ENCODE peak calls at places on chromosomes 5 and 9, in four cellular contexts. N is IMR-90, J is K562, D is H1. G is an unnamed sample.
A peak's percentile ranks its signal among the peaks of the same experiment; 100 is the strongest.

GRCh38 chr9:27108981-27109541 is at the start of gene TEK:
- DNase-seq in J (no peak), N (peak; percentile 44), D (peak; percentile 27), G (no peak)

GRCh38 chr5:90144625-90145327 is 264.8 kb downstream of the CETN3 start:
- DNase-seq in D (no peak), J (no peak), N (no peak), G (no peak)

GRCh38 chr9:2157277-2158105 is 142.3 kb downstream of the SMARCA2 start:
- DNase-seq in N (peak; percentile 69), J (no peak), D (no peak), G (no peak)

GRCh38 chr9:134488251-134488900 is 153.2 kb upstream of the COL5A1 start:
- DNase-seq in J (no peak), N (no peak), D (no peak), G (no peak)

GRCh38 chr9:26292943-26293342 is 599.7 kb downstream of the CAAP1 start:
- DNase-seq in J (no peak), D (no peak), N (peak; percentile 52), G (no peak)

GRCh38 chr9:129889936-129890717 is 54.9 kb downstream of the USP20 start:
- DNase-seq in J (no peak), D (peak; percentile 53), N (no peak), G (peak; percentile 31)

GRCh38 chr5:73596705-73597328 is 29.2 kb upstream of the ARHGEF28 start:
- DNase-seq in J (peak; percentile 26), D (no peak), N (peak; percentile 20), G (no peak)

GRCh38 chr9:108363321-108363720 is 492.5 kb downstream of the ACTL7B start:
- DNase-seq in D (no peak), J (no peak), N (no peak), G (no peak)

GRCh38 chr9:71755869-71756268 is 12.4 kb downstream of the CEMIP2 start:
- DNase-seq in D (no peak), N (no peak), J (no peak), G (no peak)

GRCh38 chr9:19481471-19481870 is 72.7 kb downstream of the ACER2 start:
- DNase-seq in N (no peak), D (no peak), J (no peak), G (no peak)

GRCh38 chr5:95609711-95610110 is 10.2 kb upstream of the GPR150 start:
- DNase-seq in J (no peak), D (no peak), N (peak; percentile 27), G (no peak)

GRCh38 chr9:121822093-121823085 is 171.0 kb downstream of the DAB2IP start:
- DNase-seq in N (no peak), J (no peak), D (no peak), G (no peak)

GRCh38 chr9:212265-212664 is 2.4 kb upstream of the DOCK8 start:
- DNase-seq in N (no peak), D (no peak), J (no peak), G (no peak)

GRCh38 chr9:86801246-86801645 is 146.1 kb downstream of the GAS1 start:
- DNase-seq in D (no peak), J (no peak), N (peak; percentile 15), G (no peak)

GRCh38 chr9:123267481-123268239 is 726 bp downstream of the STRBP start:
- DNase-seq in N (no peak), J (peak; percentile 35), D (no peak), G (no peak)

GRCh38 chr5:61790007-61790406 is 457.9 kb downstream of the ZSWIM6 start:
- DNase-seq in N (no peak), J (no peak), D (no peak), G (no peak)

GRCh38 chr9:91465420-91465819 is 41.8 kb upstream of the NFIL3 start:
- DNase-seq in N (peak; percentile 67), D (no peak), J (no peak), G (no peak)

GRCh38 chr9:35673132-35673997 is at the start of gene CA9:
- DNase-seq in J (no peak), D (no peak), N (no peak), G (no peak)

GRCh38 chr5:68200288-68200687 is 15.3 kb upstream of the PIK3R1 start:
- DNase-seq in J (no peak), D (no peak), N (no peak), G (no peak)

GRCh38 chr5:151619812-151620462 is 28.8 kb upstream of the FAT2 start:
- DNase-seq in N (no peak), D (peak; percentile 69), J (no peak), G (no peak)

GRCh38 chr9:137297966-137298365 is 4.1 kb downstream of the NRARP start:
- DNase-seq in N (no peak), J (no peak), D (no peak), G (no peak)

GRCh38 chr9:114852050-114852594 is 46.3 kb upstream of the TNFSF15 start:
- DNase-seq in N (peak; percentile 64), D (no peak), J (no peak), G (no peak)

GRCh38 chr5:128197911-128198522 is 114.5 kb downstream of the SLC12A2 start:
- DNase-seq in J (peak; percentile 20), N (no peak), D (no peak), G (no peak)

GRCh38 chr5:149455889-149456409 is 76.9 kb upstream of the IL17B start:
- DNase-seq in J (peak; percentile 62), N (peak; percentile 86), D (no peak), G (no peak)

GRCh38 chr5:76799588-76799987 is 19.2 kb upstream of the F2RL1 start:
- DNase-seq in J (no peak), N (no peak), D (no peak), G (no peak)
- TF ChIP-seq CHD1 in J (no peak), N (no peak), D (no peak), G (no peak)

GRCh38 chr5:163473613-163474243 is 13.3 kb downstream of the HMMR start:
- DNase-seq in N (no peak), J (no peak), D (no peak), G (no peak)
- TF ChIP-seq CEBPB in N (no peak), J (no peak), D (no peak), G (no peak)

DNA sequence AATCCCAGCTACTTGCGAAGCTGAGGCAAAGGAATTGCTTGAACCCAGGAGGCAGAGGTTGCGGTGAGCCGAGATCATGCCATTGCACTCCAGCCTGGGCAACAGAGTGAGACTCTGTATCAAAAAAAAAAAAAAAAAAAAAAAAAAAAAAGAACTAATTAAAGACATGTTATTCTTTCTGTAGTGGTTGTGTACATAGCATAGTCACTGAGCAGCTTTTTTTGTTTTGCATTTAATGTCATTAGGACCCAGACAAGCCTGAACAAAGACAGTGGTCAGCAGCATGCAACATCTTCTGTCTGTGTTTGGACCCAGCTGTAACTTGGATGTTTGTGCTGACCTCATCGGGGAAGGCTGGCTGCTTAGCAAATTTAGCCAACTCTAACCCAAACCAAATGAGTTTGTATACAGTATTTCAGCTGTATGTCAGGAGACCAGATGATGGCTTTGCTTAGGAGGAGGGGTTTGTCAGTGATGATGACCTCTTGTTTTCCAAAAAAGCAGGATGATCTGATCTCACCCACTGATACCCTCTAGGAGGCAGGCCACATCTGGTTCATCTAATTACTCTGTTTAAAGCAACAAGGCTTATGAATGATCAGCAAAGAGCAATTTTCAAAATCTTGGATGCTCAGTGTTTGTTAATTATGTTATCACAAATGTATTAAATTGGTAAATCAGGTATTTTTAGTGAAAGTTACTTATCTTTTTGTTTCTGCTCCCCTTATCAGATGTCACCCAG is 39.5 kb downstream of the SNCAIP start:
- DNase-seq in J (no peak), N (peak; percentile 83), D (no peak), G (no peak)
- H3K9me3 ChIP-seq in J (no peaks in the 10 kb centered on the region), N (no peaks in the 10 kb centered on the region), D (no peaks in the 10 kb centered on the region), G (no peaks in the 10 kb centered on the region)

GRCh38 chr5:133730866-133731265 is 118.5 kb upstream of the FSTL4 start:
- DNase-seq in J (no peak), N (no peak), D (no peak), G (no peak)
- TF ChIP-seq CHD1 in J (no peak), N (no peak), D (no peak), G (no peak)

GRCh38 chr5:141960449-141961323 is 2.7 kb upstream of the PCDH12 start:
- DNase-seq in D (peak; percentile 50), N (peak; percentile 75), J (peak; percentile 84), G (peak; percentile 64)
- TF ChIP-seq CEBPB in D (no peak), N (no peak), J (no peak), G (no peak)

GRCh38 chr5:180920710-180921109 is 21.8 kb downstream of the BTNL8 start:
- DNase-seq in J (no peak), D (no peak), N (no peak), G (no peak)

GRCh38 chr5:180918380-180918779 is 19.4 kb downstream of the BTNL8 start:
- DNase-seq in N (no peak), D (no peak), J (no peak), G (no peak)

DNA sequence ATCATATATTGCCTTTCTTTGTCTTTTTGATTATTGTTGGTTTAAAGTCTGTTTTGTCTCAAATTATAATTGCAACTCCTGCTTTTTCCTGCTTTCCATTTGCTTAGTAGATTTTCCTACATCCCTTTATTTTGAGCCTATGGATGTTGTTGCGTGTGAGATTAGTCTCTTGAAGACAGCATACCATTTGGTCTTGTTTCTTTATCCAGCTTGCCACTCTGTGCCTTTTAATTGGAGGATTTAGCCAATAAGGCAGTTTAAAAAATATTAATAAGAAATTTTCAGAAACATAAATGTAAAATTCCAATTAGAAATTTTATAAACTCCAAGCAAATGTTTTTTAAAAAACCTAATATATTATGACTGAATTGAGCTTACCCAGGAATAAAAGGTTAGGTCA is 24.0 kb downstream of the BTNL8 start:
- DNase-seq in J (no peak), D (no peak), N (no peak), G (no peak)
- H3K9me3 ChIP-seq in J (peaks cover 7% of the 10 kb centered on the region), D (peaks cover 13% of the 10 kb centered on the region), N (peaks cover 9% of the 10 kb centered on the region), G (peaks cover 2% of the 10 kb centered on the region)

GRCh38 chr5:24161559-24161958 is 483.2 kb downstream of the CDH10 start:
- DNase-seq in J (no peak), N (no peak), D (no peak), G (no peak)
- TF ChIP-seq CHD1 in J (no peak), N (no peak), D (no peak), G (no peak)

DNA sequence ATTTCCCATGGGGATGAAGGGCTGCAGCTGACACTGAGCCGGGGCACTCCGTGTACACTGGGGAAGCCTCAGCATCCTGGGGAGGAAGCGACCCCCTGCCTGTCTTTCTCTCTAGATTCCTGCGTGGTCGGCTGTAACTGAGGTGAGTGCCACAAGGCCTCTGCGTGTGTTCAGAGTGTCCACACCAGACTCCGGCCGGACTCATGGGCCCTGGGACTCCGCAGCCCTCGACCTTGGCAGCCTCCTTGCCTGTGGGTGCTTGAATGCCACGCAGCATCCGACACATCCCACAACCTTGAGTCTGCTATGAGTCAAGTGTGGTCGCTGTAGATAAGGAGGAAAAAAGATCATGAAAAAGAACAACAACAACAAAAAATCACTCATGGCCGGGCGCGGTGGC is 23.4 kb downstream of the PAEP start:
- DNase-seq in N (no peak), J (no peak), D (no peak), G (no peak)
- TF ChIP-seq CEBPB in N (no peak), J (no peak), D (no peak), G (no peak)

DNA sequence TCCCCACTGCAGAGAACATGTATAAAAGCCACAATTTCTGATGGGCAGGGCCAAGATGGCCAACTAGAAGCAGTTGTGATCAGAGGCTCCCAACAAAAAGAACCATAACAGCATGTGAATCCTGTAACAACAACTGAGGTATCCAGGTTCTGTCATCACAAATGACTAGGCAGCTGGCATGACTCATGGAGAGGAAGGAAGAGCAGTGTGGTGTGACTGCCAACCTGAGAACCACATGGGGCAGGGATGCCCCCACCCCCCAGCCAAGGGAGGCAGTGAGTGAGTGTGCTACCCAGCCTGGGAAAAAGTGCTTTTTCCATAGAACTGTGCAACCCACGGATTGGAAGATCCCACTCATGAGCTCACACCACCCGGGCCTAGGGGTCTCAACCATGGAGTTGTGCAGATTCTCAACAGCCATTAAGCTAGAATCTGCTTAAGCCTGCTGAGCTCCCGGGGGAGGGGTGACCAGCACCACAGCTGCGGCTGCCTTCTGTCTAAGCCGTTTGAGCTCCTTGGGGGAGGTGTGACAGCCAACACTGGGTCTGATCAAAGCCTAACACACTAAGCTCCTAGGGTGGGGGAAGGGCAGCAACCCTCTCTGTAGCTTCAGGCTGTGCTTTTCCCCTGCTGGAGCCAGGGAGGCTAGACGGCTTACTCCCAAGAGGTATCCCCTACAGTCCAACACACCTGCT is 80.1 kb upstream of the DMAC1 start:
- DNase-seq in D (peak; percentile 10), N (no peak), J (no peak), G (no peak)
- H3K9me3 ChIP-seq in D (peaks cover 3% of the 10 kb centered on the region), N (peaks cover 6% of the 10 kb centered on the region), J (no peaks in the 10 kb centered on the region), G (no peaks in the 10 kb centered on the region)

G was measured in GM12878.